ENCODE peak calls at places on chromosomes 16 and 17, in six cellular contexts. L is H1, P is HepG2, R is K562, M is GM12878, J is HCT116. E is an unnamed sample.
A peak's percentile ranks its signal among the peaks of the same experiment; 100 is the strongest.

GRCh38 chr17:82740906-82741759 is 5.7 kb downstream of the FN3K start:
- DNase-seq in J (no peak), L (no peak), M (no peak), P (peak; percentile 93), R (peak; percentile 59), E (no peak)

GRCh38 chr17:10198509-10199249 is at the start of gene GAS7:
- DNase-seq in J (no peak), L (peak; percentile 89), M (no peak), P (no peak), R (no peak), E (peak; percentile 81)

GRCh38 chr17:76911299-76912007 is 43.2 kb downstream of the MGAT5B start:
- DNase-seq in L (no peak), J (no peak), R (no peak), P (no peak), M (no peak), E (no peak)

GRCh38 chr16:53372942-53373871 is 61.1 kb upstream of the RBL2 start:
- DNase-seq in P (no peak), M (no peak), L (peak; percentile 87), J (peak; percentile 35), R (peak; percentile 18), E (peak; percentile 79)

GRCh38 chr16:20938426-20938825 is 37.9 kb downstream of the LYRM1 start:
- DNase-seq in P (no peak), M (no peak), L (no peak), R (no peak), J (no peak), E (no peak)

GRCh38 chr16:75491876-75492275 is 3.4 kb downstream of the CHST6 start:
- DNase-seq in L (no peak), P (no peak), R (no peak), M (no peak), J (no peak), E (peak; percentile 39)

GRCh38 chr17:8835106-8835505 is 32.4 kb downstream of the PIK3R6 start:
- DNase-seq in J (no peak), P (no peak), L (peak; percentile 43), M (no peak), R (no peak), E (no peak)

GRCh38 chr17:1873418-1873817 is 43.6 kb downstream of the RPA1 start:
- DNase-seq in J (no peak), R (no peak), L (no peak), P (no peak), M (no peak), E (no peak)

GRCh38 chr17:70447588-70447987 is 278.3 kb downstream of the KCNJ2 start:
- DNase-seq in J (no peak), M (no peak), L (no peak), P (no peak), R (no peak), E (no peak)

GRCh38 chr16:70548936-70549335 is 25.3 kb downstream of the SF3B3 start:
- DNase-seq in M (no peak), J (no peak), P (no peak), L (no peak), R (no peak), E (no peak)

GRCh38 chr17:17253445-17253844 is 16.5 kb upstream of the FLCN start:
- DNase-seq in R (no peak), L (no peak), M (no peak), J (no peak), P (no peak), E (no peak)

GRCh38 chr17:1485311-1485747 is 7.2 kb downstream of the MYO1C start:
- DNase-seq in L (no peak), M (no peak), P (peak; percentile 12), R (peak; percentile 49), J (no peak), E (peak; percentile 73)

GRCh38 chr17:33183487-33184026 is 109.5 kb downstream of the ASIC2 start:
- DNase-seq in P (no peak), L (no peak), J (no peak), M (no peak), R (no peak), E (no peak)

GRCh38 chr16:12061336-12062055 is 85.0 kb downstream of the SNX29 start:
- DNase-seq in R (no peak), P (no peak), J (no peak), M (no peak), L (no peak), E (no peak)

GRCh38 chr16:2366660-2367309 is 26.3 kb upstream of the ABCA3 start:
- DNase-seq in P (no peak), R (no peak), J (no peak), M (peak; percentile 55), L (no peak), E (no peak)

GRCh38 chr16:15816228-15816627 is 40.6 kb downstream of the MYH11 start:
- DNase-seq in R (no peak), J (no peak), L (no peak), M (no peak), P (no peak), E (no peak)

GRCh38 chr16:69833357-69833781 is 71.2 kb downstream of the WWP2 start:
- DNase-seq in L (no peak), M (no peak), P (no peak), R (no peak), J (no peak), E (no peak)

GRCh38 chr17:70278846-70279465 is 109.6 kb downstream of the KCNJ2 start:
- DNase-seq in R (no peak), M (no peak), J (no peak), L (no peak), P (no peak), E (no peak)

GRCh38 chr17:49633250-49633649 is 44.6 kb downstream of the SPOP start:
- DNase-seq in P (no peak), L (no peak), M (no peak), R (no peak), J (no peak), E (no peak)

GRCh38 chr16:65201446-65202010 is 79.7 kb upstream of the CDH11 start:
- DNase-seq in P (no peak), L (no peak), M (no peak), R (no peak), J (no peak), E (no peak)

GRCh38 chr17:9890124-9890523 is 14.9 kb downstream of the RCVRN start:
- DNase-seq in R (peak; percentile 32), P (peak; percentile 6), M (no peak), L (peak; percentile 89), J (peak; percentile 43), E (peak; percentile 79)

GRCh38 chr17:50207792-50208567 is 6.5 kb upstream of the COL1A1 start:
- DNase-seq in J (no peak), P (no peak), R (no peak), L (peak; percentile 58), M (no peak), E (peak; percentile 34)

GRCh38 chr17:7897773-7898172 is 9.2 kb downstream of the CHD3 start:
- DNase-seq in J (no peak), P (peak; percentile 62), M (no peak), R (peak; percentile 34), L (no peak), E (no peak)

GRCh38 chr16:27817038-27817437 is 246.5 kb downstream of the GSG1L start:
- DNase-seq in J (no peak), P (no peak), R (no peak), L (no peak), M (no peak), E (no peak)

GRCh38 chr17:55784666-55785065 is 33.8 kb downstream of the PCTP start:
- DNase-seq in J (no peak), R (no peak), M (no peak), P (no peak), L (no peak), E (no peak)

GRCh38 chr17:76840884-76841775 is 27.1 kb upstream of the MGAT5B start:
- DNase-seq in P (no peak), J (no peak), R (no peak), M (no peak), L (no peak), E (no peak)

GRCh38 chr16:53087101-53087500 is 32.3 kb downstream of the CHD9 start:
- DNase-seq in R (no peak), P (no peak), L (no peak), J (no peak), M (no peak), E (no peak)

GRCh38 chr16:88400186-88400585 is 17.4 kb downstream of the ZNF469 start:
- DNase-seq in R (no peak), L (no peak), P (no peak), J (no peak), M (no peak), E (no peak)

GRCh38 chr17:57707892-57708291 is 37.2 kb downstream of the CCDC182 start:
- DNase-seq in R (no peak), M (no peak), P (no peak), J (no peak), L (peak; percentile 60), E (peak; percentile 39)

GRCh38 chr16:70685938-70686375 is at the start of gene MTSS2:
- DNase-seq in P (peak; percentile 80), M (no peak), L (peak; percentile 83), J (peak; percentile 35), R (peak; percentile 91), E (peak; percentile 82)

GRCh38 chr17:49393491-49394255 is 21.0 kb downstream of the PHB1 start:
- DNase-seq in J (no peak), M (no peak), L (no peak), R (no peak), P (no peak), E (no peak)

GRCh38 chr17:56809106-56809819 is 24.5 kb downstream of the C17orf67 start:
- DNase-seq in P (no peak), M (no peak), R (no peak), J (no peak), L (no peak), E (no peak)

GRCh38 chr17:52383493-52384100 is 225.1 kb upstream of the CA10 start:
- DNase-seq in L (peak; percentile 69), M (no peak), J (peak; percentile 4), P (peak; percentile 71), R (peak; percentile 41), E (peak; percentile 56)

GRCh38 chr16:66418165-66418962 is 8.7 kb upstream of the BEAN1 start:
- DNase-seq in L (no peak), P (no peak), R (no peak), J (no peak), M (no peak), E (no peak)
- TF ChIP-seq ATF3 in L (no peak), P (no peak), R (no peak), J (no peak), M (no peak), E (no peak)

GRCh38 chr16:67989322-67990017 is 9.2 kb upstream of the DPEP3 start:
- DNase-seq in P (no peak), J (no peak), L (no peak), M (no peak), R (no peak), E (no peak)
- TF ChIP-seq MAX in P (no peak), J (no peak), L (no peak), M (no peak), R (no peak), E (no peak)

GRCh38 chr17:73506470-73507435 is 137.5 kb downstream of the SDK2 start:
- DNase-seq in P (no peak), J (no peak), L (no peak), M (no peak), R (no peak), E (no peak)
- TF ChIP-seq ATF3 in P (no peak), J (no peak), L (no peak), M (no peak), R (no peak), E (no peak)

DNA sequence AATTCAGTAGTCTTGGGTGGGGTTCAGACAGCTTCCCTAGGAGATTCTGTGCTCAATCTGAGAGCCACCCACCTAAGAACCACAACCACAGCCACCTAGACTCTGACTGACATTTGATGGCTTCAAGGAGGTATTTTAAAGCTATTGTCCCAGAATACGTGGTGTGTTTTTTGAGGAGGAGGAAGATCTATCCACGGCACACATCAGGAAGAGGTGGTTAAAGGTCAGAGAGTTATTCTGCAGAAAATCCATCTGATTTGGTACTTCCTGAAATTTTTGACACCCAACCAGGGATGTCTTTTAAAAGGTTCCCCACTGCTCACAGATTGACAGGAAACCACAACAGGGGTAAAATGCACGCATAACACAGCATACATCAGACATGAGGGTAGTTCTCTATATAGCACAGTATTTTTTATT is 25.1 kb downstream of the SMARCE1 start:
- DNase-seq in P (no peak), L (no peak), R (no peak), M (no peak), J (no peak), E (no peak)
- TF ChIP-seq MAX in P (no peak), L (no peak), R (no peak), M (no peak), J (no peak), E (no peak)

E was measured in WTC11.